ENCODE peak calls at places on chromosomes 12 and 14, in six cellular contexts. C is choroid plexus epithelial cell; F is NCI-H1092 treated with DMSO at 0.1 percent for 48 hours; J is tibial nerve; V is esophagus squamous epithelium; L is stimulated activated CD8-positive, alpha-beta memory T cell treated with anti-CD3 and anti-CD28 coated beads, Interleukin-12 subunit alpha, Interleukin-12 subunit beta, amount 100 ng/mL, for 1 hour. G is an unnamed sample.
A peak's percentile ranks its signal among the peaks of the same experiment; 100 is the strongest.

GRCh38 chr14:104422301-104423223 is 157.0 kb upstream of the C14orf180 start:
- DNase-seq in C (no peak), F (peak; percentile 32), J (no peak), V (no peak), L (no peak), G (peak; percentile 50)

GRCh38 chr12:55446334-55446733 is 2.5 kb downstream of the OR6C2 start:
- DNase-seq in C (no peak), F (no peak), J (no peak), V (no peak), L (no peak), G (no peak)

GRCh38 chr12:5039815-5040214 is 3.9 kb upstream of the KCNA5 start:
- DNase-seq in C (no peak), F (no peak), J (no peak), V (no peak), L (no peak), G (no peak)

GRCh38 chr12:94618995-94619695 is 31.2 kb downstream of the TMCC3 start:
- DNase-seq in C (peak; percentile 85), F (no peak), J (no peak), V (no peak), L (no peak), G (no peak)

GRCh38 chr14:102579696-102580551 is 12.5 kb upstream of the RCOR1 start:
- DNase-seq in C (peak; percentile 51), F (no peak), J (no peak), V (no peak), L (no peak), G (no peak)

GRCh38 chr12:108312885-108313203 is 26.3 kb downstream of the CMKLR1 start:
- DNase-seq in C (no peak), F (no peak), J (no peak), V (no peak), L (no peak), G (no peak)

GRCh38 chr14:93381644-93382043 is 34.7 kb downstream of the COX8C start:
- DNase-seq in C (no peak), F (no peak), J (no peak), V (no peak), L (no peak), G (no peak)

GRCh38 chr14:74401504-74402241 is 24.3 kb downstream of the SYNDIG1L start:
- DNase-seq in C (no peak), F (no peak), J (no peak), V (peak; percentile 50), L (peak; percentile 29), G (peak; percentile 70)

GRCh38 chr12:13851828-13852227 is 129.6 kb downstream of the GRIN2B start:
- DNase-seq in C (no peak), F (peak; percentile 36), J (no peak), V (no peak), L (no peak), G (peak; percentile 53)

GRCh38 chr14:82806426-82806825 is 1272.8 kb upstream of the SEL1L start:
- DNase-seq in C (no peak), F (no peak), J (no peak), V (no peak), L (no peak), G (no peak)

GRCh38 chr12:10393291-10393690 is 3.5 kb upstream of the KLRK1 start:
- DNase-seq in C (no peak), F (no peak), J (no peak), V (no peak), L (no peak), G (no peak)

GRCh38 chr12:54166543-54167499 is 22.0 kb downstream of the SMUG1 start:
- DNase-seq in C (no peak), F (no peak), J (no peak), V (no peak), L (no peak), G (no peak)

GRCh38 chr12:94795520-94795919 is 145.2 kb upstream of the TMCC3 start:
- DNase-seq in C (peak; percentile 60), F (no peak), J (no peak), V (no peak), L (no peak), G (no peak)

GRCh38 chr14:95289323-95290010 is 30.2 kb downstream of the CLMN start:
- DNase-seq in C (no peak), F (no peak), J (no peak), V (no peak), L (no peak), G (no peak)

GRCh38 chr12:27123642-27124041 is 41.3 kb upstream of the C12orf71 start:
- DNase-seq in C (peak; percentile 41), F (no peak), J (no peak), V (no peak), L (no peak), G (no peak)

GRCh38 chr14:99459491-99460100 is 21.1 kb downstream of the SETD3 start:
- DNase-seq in C (no peak), F (no peak), J (no peak), V (no peak), L (no peak), G (no peak)